ENCODE peak calls at places on chromosome 22, in ten cellular contexts. Y is ureter, G is cardiac muscle cell, P is HL-60, B is NCI-H774, Q is amniotic stem cell, L is activated T-helper 1 cell treated with Interleukin-2 at 50 U/mL for 16 hours, A is D341Med, U is AG20443, R is thoracic aorta. S is an unnamed sample.

GRCh38 chr22:46390652-46391301 is 55.3 kb downstream of the TRMU start:
- DNase-seq in Y (peak), G (no peak), P (no peak), B (peak), Q (peak), L (no peak), A (peak), U (peak), R (no peak), S (no peak)

GRCh38 chr22:20433191-20433590 is 4.4 kb downstream of the SCARF2 start:
- DNase-seq in Y (no peak), G (no peak), P (no peak), B (no peak), Q (no peak), L (no peak), A (peak), U (no peak), R (no peak), S (peak)

GRCh38 chr22:42434283-42434682 is 2.1 kb upstream of the NFAM1 start:
- DNase-seq in Y (no peak), G (no peak), P (no peak), B (no peak), Q (no peak), L (no peak), A (no peak), U (no peak), R (no peak), S (no peak)

GRCh38 chr22:27628341-27628740 is 173.2 kb downstream of the MN1 start:
- DNase-seq in Y (no peak), G (no peak), P (no peak), B (no peak), Q (no peak), L (no peak), A (no peak), U (no peak), R (no peak), S (no peak)

GRCh38 chr22:22938672-22939536 is 51.3 kb downstream of the IGLL5 start:
- DNase-seq in Y (no peak), G (no peak), P (no peak), B (no peak), Q (no peak), L (no peak), A (no peak), U (no peak), R (no peak), S (no peak)

GRCh38 chr22:45155050-45155840 is 8.5 kb upstream of the NUP50 start:
- DNase-seq in Y (no peak), G (no peak), P (no peak), B (no peak), Q (no peak), L (no peak), A (no peak), U (peak), R (no peak), S (no peak)

GRCh38 chr22:45246060-45246985 is 5.6 kb upstream of the KIAA0930 start:
- DNase-seq in Y (peak), G (no peak), P (no peak), B (no peak), Q (peak), L (no peak), A (no peak), U (peak), R (no peak), S (no peak)

GRCh38 chr22:45781459-45781858 is 109.8 kb downstream of the ATXN10 start:
- DNase-seq in Y (no peak), G (no peak), P (no peak), B (no peak), Q (no peak), L (no peak), A (no peak), U (no peak), R (no peak), S (no peak)

GRCh38 chr22:38831166-38831945 is 12.5 kb downstream of the NPTXR start:
- DNase-seq in Y (no peak), G (no peak), P (peak), B (no peak), Q (no peak), L (no peak), A (no peak), U (no peak), R (no peak), S (no peak)

GRCh38 chr22:47163876-47164513 is 401.5 kb downstream of the TBC1D22A start:
- DNase-seq in Y (no peak), G (no peak), P (no peak), B (no peak), Q (no peak), L (no peak), A (no peak), U (no peak), R (no peak), S (no peak)

GRCh38 chr22:26464312-26464711 is 19.3 kb downstream of the HPS4 start:
- DNase-seq in Y (no peak), G (no peak), P (no peak), B (no peak), Q (no peak), L (no peak), A (no peak), U (peak), R (no peak), S (no peak)

GRCh38 chr22:49234459-49234858 is 593.2 kb downstream of the BRD1 start:
- DNase-seq in Y (no peak), G (no peak), P (no peak), B (no peak), Q (no peak), L (no peak), A (peak), U (no peak), R (no peak), S (no peak)

GRCh38 chr22:43484227-43484626 is 72.4 kb downstream of the MPPED1 start:
- DNase-seq in Y (no peak), G (no peak), P (no peak), B (no peak), Q (no peak), L (no peak), A (no peak), U (no peak), R (no peak), S (no peak)

GRCh38 chr22:30307026-30307574 is 17.8 kb upstream of the CASTOR1 start:
- DNase-seq in Y (no peak), G (no peak), P (no peak), B (no peak), Q (no peak), L (no peak), A (no peak), U (no peak), R (no peak), S (no peak)

GRCh38 chr22:18118345-18118915 is 7.8 kb downstream of the TUBA8 start:
- DNase-seq in Y (no peak), G (no peak), P (no peak), B (no peak), Q (no peak), L (no peak), A (no peak), U (no peak), R (no peak), S (no peak)

GRCh38 chr22:36143066-36143815 is 17.3 kb downstream of the APOL3 start:
- DNase-seq in Y (no peak), G (no peak), P (no peak), B (no peak), Q (no peak), L (no peak), A (no peak), U (no peak), R (no peak), S (no peak)

GRCh38 chr22:19514831-19515565 is 9.2 kb downstream of the CLDN5 start:
- DNase-seq in Y (no peak), G (no peak), P (no peak), B (peak), Q (no peak), L (no peak), A (peak), U (peak), R (no peak), S (no peak)

GRCh38 chr22:31250740-31251330 is 38.7 kb downstream of the LIMK2 start:
- DNase-seq in Y (no peak), G (no peak), P (no peak), B (no peak), Q (no peak), L (no peak), A (no peak), U (peak), R (no peak), S (no peak)

GRCh38 chr22:24407278-24407665 is 20.1 kb upstream of the ADORA2A start:
- DNase-seq in Y (no peak), G (no peak), P (no peak), B (no peak), Q (no peak), L (no peak), A (peak), U (no peak), R (no peak), S (no peak)

GRCh38 chr22:30921108-30921507 is 47.5 kb downstream of the MORC2 start:
- DNase-seq in Y (no peak), G (no peak), P (no peak), B (no peak), Q (no peak), L (no peak), A (peak), U (no peak), R (no peak), S (no peak)

GRCh38 chr22:47038206-47038835 is 275.9 kb downstream of the TBC1D22A start:
- DNase-seq in Y (no peak), G (no peak), P (no peak), B (no peak), Q (no peak), L (no peak), A (no peak), U (no peak), R (no peak), S (no peak)

GRCh38 chr22:49011769-49012598 is 815.7 kb downstream of the BRD1 start:
- DNase-seq in Y (no peak), G (no peak), P (no peak), B (no peak), Q (no peak), L (no peak), A (peak), U (peak), R (no peak), S (no peak)

GRCh38 chr22:30474683-30475424 is 3.0 kb upstream of the SEC14L3 start:
- DNase-seq in Y (no peak), G (no peak), P (no peak), B (peak), Q (no peak), L (no peak), A (no peak), U (no peak), R (no peak), S (no peak)

GRCh38 chr22:42836026-42836425 is 21.0 kb downstream of the ARFGAP3 start:
- DNase-seq in Y (no peak), G (no peak), P (no peak), B (no peak), Q (no peak), L (no peak), A (no peak), U (no peak), R (no peak), S (no peak)

GRCh38 chr22:45881524-45881875 is 95.5 kb downstream of the WNT7B start:
- DNase-seq in Y (no peak), G (no peak), P (no peak), B (no peak), Q (no peak), L (no peak), A (no peak), U (no peak), R (no peak), S (no peak)

GRCh38 chr22:38864361-38865191 is 7.4 kb downstream of the CBX6 start:
- DNase-seq in Y (peak), G (no peak), P (no peak), B (no peak), Q (no peak), L (no peak), A (no peak), U (no peak), R (no peak), S (no peak)

S was measured in 8988T.